ENCODE peak calls at places on chromosome 2, in four cellular contexts. One of them, this sample, is unnamed.

GRCh38 chr2:151028691-151029176 is 232.9 kb downstream of the RBM43 start:
- DNase-seq in uterus: no peak
- DNase-seq in heart left ventricle: no peak
- DNase-seq in NB4: no peak
- DNase-seq in this sample: no peak

GRCh38 chr2:225328192-225328591 is 71.3 kb upstream of the NYAP2 start:
- DNase-seq in heart left ventricle: no peak
- DNase-seq in NB4: no peak
- DNase-seq in uterus: no peak
- DNase-seq in this sample: no peak

GRCh38 chr2:136422512-136422911 is 304.6 kb upstream of the CXCR4 start:
- DNase-seq in heart left ventricle: no peak
- DNase-seq in uterus: no peak
- DNase-seq in NB4: no peak
- DNase-seq in this sample: no peak

GRCh38 chr2:96074156-96074555 is 39.4 kb upstream of the GPAT2 start:
- DNase-seq in uterus: no peak
- DNase-seq in heart left ventricle: no peak
- DNase-seq in NB4: no peak
- DNase-seq in this sample: no peak

GRCh38 chr2:32811696-32812095 is 135.1 kb upstream of the LTBP1 start:
- DNase-seq in heart left ventricle: no peak
- DNase-seq in uterus: peak
- DNase-seq in NB4: no peak
- DNase-seq in this sample: no peak

GRCh38 chr2:237686659-237687136 is 59.3 kb downstream of the LRRFIP1 start:
- DNase-seq in uterus: peak
- DNase-seq in heart left ventricle: no peak
- DNase-seq in NB4: peak
- DNase-seq in this sample: peak

GRCh38 chr2:181459646-181460045 is 2.5 kb downstream of the ITGA4 start:
- DNase-seq in NB4: peak
- DNase-seq in heart left ventricle: no peak
- DNase-seq in uterus: no peak
- DNase-seq in this sample: no peak

GRCh38 chr2:20647764-20648164 is 3.1 kb downstream of the HS1BP3 start:
- DNase-seq in uterus: no peak
- DNase-seq in NB4: no peak
- DNase-seq in heart left ventricle: no peak
- DNase-seq in this sample: no peak

GRCh38 chr2:150168596-150168995 is 318.9 kb downstream of the RND3 start:
- DNase-seq in uterus: no peak
- DNase-seq in NB4: no peak
- DNase-seq in heart left ventricle: no peak
- DNase-seq in this sample: no peak

GRCh38 chr2:107259011-107259410 is 373.0 kb upstream of the ST6GAL2 start:
- DNase-seq in NB4: no peak
- DNase-seq in uterus: no peak
- DNase-seq in heart left ventricle: no peak
- DNase-seq in this sample: no peak

GRCh38 chr2:219210572-219211362 is 4.2 kb downstream of the ZFAND2B start:
- DNase-seq in uterus: no peak
- DNase-seq in NB4: no peak
- DNase-seq in heart left ventricle: no peak
- DNase-seq in this sample: peak

GRCh38 chr2:190333395-190333794 is 10.0 kb upstream of the INPP1 start:
- DNase-seq in heart left ventricle: no peak
- DNase-seq in NB4: no peak
- DNase-seq in uterus: no peak
- DNase-seq in this sample: no peak

GRCh38 chr2:3189076-3189591 is 188.5 kb downstream of the EIPR1 start:
- DNase-seq in heart left ventricle: no peak
- DNase-seq in NB4: no peak
- DNase-seq in uterus: no peak
- DNase-seq in this sample: no peak

GRCh38 chr2:194104687-194105086 is 1552.3 kb upstream of the SLC39A10 start:
- DNase-seq in uterus: no peak
- DNase-seq in heart left ventricle: no peak
- DNase-seq in NB4: peak
- DNase-seq in this sample: no peak

GRCh38 chr2:171762879-171763573 is 75.8 kb downstream of the DYNC1I2 start:
- DNase-seq in uterus: no peak
- DNase-seq in heart left ventricle: no peak
- DNase-seq in NB4: peak
- DNase-seq in this sample: no peak

GRCh38 chr2:237352279-237352845 is 61.6 kb downstream of the COL6A3 start:
- DNase-seq in NB4: no peak
- DNase-seq in uterus: no peak
- DNase-seq in heart left ventricle: no peak
- DNase-seq in this sample: no peak

GRCh38 chr2:120318626-120319025 is 27.3 kb upstream of the INHBB start:
- DNase-seq in uterus: peak
- DNase-seq in heart left ventricle: peak
- DNase-seq in NB4: no peak
- DNase-seq in this sample: no peak

GRCh38 chr2:232480201-232481190 is 7.1 kb downstream of the ECEL1 start:
- DNase-seq in NB4: no peak
- DNase-seq in uterus: no peak
- DNase-seq in heart left ventricle: no peak
- DNase-seq in this sample: peak

GRCh38 chr2:176784633-176785193 is 427.9 kb upstream of the HNRNPA3 start:
- DNase-seq in heart left ventricle: no peak
- DNase-seq in uterus: no peak
- DNase-seq in NB4: no peak
- DNase-seq in this sample: no peak

GRCh38 chr2:67974564-67975430 is 88.0 kb downstream of the C1D start:
- DNase-seq in NB4: peak
- DNase-seq in heart left ventricle: peak
- DNase-seq in uterus: peak
- DNase-seq in this sample: no peak

GRCh38 chr2:119407430-119408220 is 24.0 kb upstream of the TMEM37 start:
- DNase-seq in NB4: peak
- DNase-seq in heart left ventricle: peak
- DNase-seq in uterus: no peak
- DNase-seq in this sample: no peak

GRCh38 chr2:207135340-207135739 is 30.4 kb downstream of the KLF7 start:
- DNase-seq in NB4: no peak
- DNase-seq in uterus: no peak
- DNase-seq in heart left ventricle: no peak
- DNase-seq in this sample: no peak

GRCh38 chr2:221572180-221572820 is at the start of gene EPHA4:
- DNase-seq in heart left ventricle: peak
- DNase-seq in uterus: peak
- DNase-seq in NB4: no peak
- DNase-seq in this sample: peak

GRCh38 chr2:241545113-241545512 is 13.4 kb upstream of the BOK start:
- DNase-seq in NB4: no peak
- DNase-seq in uterus: no peak
- DNase-seq in heart left ventricle: no peak
- DNase-seq in this sample: no peak

GRCh38 chr2:25419678-25420242 is 78.0 kb upstream of the DNMT3A start:
- DNase-seq in NB4: peak
- DNase-seq in heart left ventricle: no peak
- DNase-seq in uterus: no peak
- DNase-seq in this sample: no peak
- TF ChIP-seq POLR2A in NB4: no peak
- TF ChIP-seq POLR2A in heart left ventricle: no peak
- TF ChIP-seq POLR2A in uterus: no peak
- TF ChIP-seq POLR2A in this sample: no peak

GRCh38 chr2:200865736-200865995 is 1.2 kb upstream of the CLK1 start:
- DNase-seq in uterus: no peak
- DNase-seq in NB4: no peak
- DNase-seq in heart left ventricle: no peak
- DNase-seq in this sample: no peak

GRCh38 chr2:200861617-200862016 is 2.8 kb downstream of the CLK1 start:
- DNase-seq in NB4: no peak
- DNase-seq in heart left ventricle: no peak
- DNase-seq in uterus: no peak
- DNase-seq in this sample: no peak

GRCh38 chr2:200863655-200864205 is 728 bp downstream of the CLK1 start:
- DNase-seq in uterus: no peak
- DNase-seq in heart left ventricle: no peak
- DNase-seq in NB4: no peak
- DNase-seq in this sample: no peak

GRCh38 chr2:200862532-200863000 is 1.9 kb downstream of the CLK1 start:
- DNase-seq in NB4: peak
- DNase-seq in heart left ventricle: no peak
- DNase-seq in uterus: peak
- DNase-seq in this sample: no peak

GRCh38 chr2:200864206-200864976 is at the start of gene CLK1:
- DNase-seq in heart left ventricle: peak
- DNase-seq in NB4: peak
- DNase-seq in uterus: peak
- DNase-seq in this sample: peak
- TF ChIP-seq POLR2A in heart left ventricle: peak
- TF ChIP-seq POLR2A in NB4: peak
- TF ChIP-seq POLR2A in uterus: peak
- TF ChIP-seq POLR2A in this sample: peak

GRCh38 chr2:239202836-239203235 is 198.0 kb downstream of the HDAC4 start:
- DNase-seq in uterus: no peak
- DNase-seq in heart left ventricle: no peak
- DNase-seq in NB4: no peak
- DNase-seq in this sample: peak

GRCh38 chr2:239201531-239201876 is 199.3 kb downstream of the HDAC4 start:
- DNase-seq in heart left ventricle: peak
- DNase-seq in uterus: peak
- DNase-seq in NB4: no peak
- DNase-seq in this sample: peak

GRCh38 chr2:239202343-239202742 is 198.5 kb downstream of the HDAC4 start:
- DNase-seq in uterus: no peak
- DNase-seq in NB4: no peak
- DNase-seq in heart left ventricle: no peak
- DNase-seq in this sample: peak

GRCh38 chr2:239201884-239202283 is 198.9 kb downstream of the HDAC4 start:
- DNase-seq in NB4: no peak
- DNase-seq in uterus: no peak
- DNase-seq in heart left ventricle: no peak
- DNase-seq in this sample: peak

DNA sequence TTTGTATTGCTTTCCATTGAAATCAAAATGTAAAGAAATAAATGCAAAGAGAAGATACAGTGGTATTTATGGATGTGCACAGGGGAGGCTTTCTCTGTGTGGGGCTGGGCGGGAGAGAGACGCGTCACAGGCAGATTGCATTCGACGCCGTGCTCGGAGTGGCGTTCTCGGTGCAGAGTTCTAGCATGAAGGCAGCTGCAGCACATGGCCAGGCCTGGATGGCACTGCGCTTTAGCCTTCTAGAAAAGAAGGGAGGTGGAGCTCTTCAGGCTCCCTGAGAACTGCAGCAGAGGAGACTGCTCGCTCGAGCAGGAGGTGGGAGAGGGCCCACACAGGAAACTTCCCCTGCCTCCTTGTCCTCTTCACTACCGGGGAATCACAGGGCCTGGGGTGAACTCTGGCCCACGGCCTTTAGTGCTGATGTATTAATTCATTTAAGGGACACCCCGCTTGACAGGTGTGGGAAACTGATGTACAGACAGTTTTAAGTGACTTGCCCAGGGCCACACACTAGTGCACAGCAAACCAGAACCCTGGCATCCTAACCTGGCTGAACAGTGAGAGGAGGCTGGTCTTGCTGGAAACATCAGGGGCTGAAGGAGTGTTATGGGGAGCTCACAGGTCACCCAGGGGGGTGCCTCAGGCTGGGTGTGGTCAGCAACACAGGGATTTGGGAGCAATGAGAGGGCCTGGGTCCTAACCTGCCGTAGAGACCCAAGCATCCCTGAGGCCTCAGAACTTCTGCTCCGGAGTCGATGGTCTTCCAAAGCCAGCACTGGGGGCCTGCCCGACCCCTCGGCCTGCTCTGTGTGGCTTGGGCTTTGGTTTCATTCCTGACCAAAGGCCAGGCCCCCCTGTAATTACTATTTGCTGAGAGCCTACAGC is 199.9 kb downstream of the HDAC4 start:
- DNase-seq in heart left ventricle: no peak
- DNase-seq in NB4: no peak
- DNase-seq in uterus: no peak
- DNase-seq in this sample: peak
- TF ChIP-seq POLR2A in heart left ventricle: no peak
- TF ChIP-seq POLR2A in NB4: no peak
- TF ChIP-seq POLR2A in uterus: no peak
- TF ChIP-seq POLR2A in this sample: no peak

GRCh38 chr2:28291811-28292455 is 100.7 kb upstream of the FOSL2 start:
- DNase-seq in NB4: no peak
- DNase-seq in heart left ventricle: no peak
- DNase-seq in uterus: no peak
- DNase-seq in this sample: no peak
- TF ChIP-seq POLR2A in NB4: no peak
- TF ChIP-seq POLR2A in heart left ventricle: no peak
- TF ChIP-seq POLR2A in uterus: no peak
- TF ChIP-seq POLR2A in this sample: no peak

DNA sequence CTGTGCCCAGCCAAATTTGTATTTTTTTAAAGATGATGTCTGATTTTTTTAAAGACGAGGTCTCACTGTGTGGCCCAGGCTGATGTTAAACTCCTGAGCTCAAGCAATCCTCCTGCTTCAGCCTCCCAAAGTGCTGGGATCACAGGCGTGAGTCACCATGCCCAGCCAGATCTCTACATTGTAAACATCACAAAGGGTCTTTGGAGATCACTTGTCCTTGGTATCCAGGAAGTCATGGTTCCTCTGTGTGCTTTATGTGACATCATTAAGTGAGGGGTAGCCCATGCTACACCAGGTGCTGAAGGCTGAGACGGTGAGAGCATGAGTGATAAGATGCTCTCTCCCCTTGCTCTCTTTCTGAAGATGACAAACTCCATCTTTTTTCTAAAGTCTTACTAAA is 7.0 kb upstream of the NUP35 start:
- DNase-seq in uterus: no peak
- DNase-seq in NB4: no peak
- DNase-seq in heart left ventricle: no peak
- DNase-seq in this sample: no peak
- TF ChIP-seq POLR2A in uterus: no peak
- TF ChIP-seq POLR2A in NB4: no peak
- TF ChIP-seq POLR2A in heart left ventricle: no peak
- TF ChIP-seq POLR2A in this sample: no peak